ENCODE peak calls at places on chromosomes 16 and 17, in six cellular contexts. One of them, this sample, is unnamed.

GRCh38 chr17:59840329-59840907 is 52.3 kb downstream of the TUBD1 start:
- DNase-seq in tibial nerve: no peak
- DNase-seq in sigmoid colon: no peak
- DNase-seq in CD8-positive, alpha-beta T cell: no peak
- DNase-seq in GM23338: peak; percentile 93
- DNase-seq in tibial artery: no peak
- DNase-seq in this sample: no peak

GRCh38 chr17:67278363-67278762 is 33.4 kb upstream of the HELZ start:
- DNase-seq in sigmoid colon: no peak
- DNase-seq in CD8-positive, alpha-beta T cell: no peak
- DNase-seq in tibial artery: no peak
- DNase-seq in tibial nerve: no peak
- DNase-seq in GM23338: no peak
- DNase-seq in this sample: no peak

GRCh38 chr16:66070140-66070887 is 296.2 kb upstream of the CDH5 start:
- DNase-seq in GM23338: no peak
- DNase-seq in CD8-positive, alpha-beta T cell: no peak
- DNase-seq in sigmoid colon: peak; percentile 92
- DNase-seq in tibial artery: no peak
- DNase-seq in tibial nerve: peak; percentile 36
- DNase-seq in this sample: peak; percentile 80

GRCh38 chr17:65013613-65014391 is 42.7 kb downstream of the GNA13 start:
- DNase-seq in sigmoid colon: no peak
- DNase-seq in CD8-positive, alpha-beta T cell: peak; percentile 45
- DNase-seq in tibial nerve: no peak
- DNase-seq in GM23338: no peak
- DNase-seq in tibial artery: no peak
- DNase-seq in this sample: peak; percentile 51

GRCh38 chr17:6478486-6478885 is 34.2 kb downstream of the PIMREG start:
- DNase-seq in tibial nerve: no peak
- DNase-seq in tibial artery: no peak
- DNase-seq in GM23338: no peak
- DNase-seq in CD8-positive, alpha-beta T cell: no peak
- DNase-seq in sigmoid colon: no peak
- DNase-seq in this sample: no peak

GRCh38 chr17:61487668-61488595 is 35.7 kb downstream of the TBX4 start:
- DNase-seq in sigmoid colon: no peak
- DNase-seq in CD8-positive, alpha-beta T cell: no peak
- DNase-seq in GM23338: no peak
- DNase-seq in tibial nerve: no peak
- DNase-seq in tibial artery: no peak
- DNase-seq in this sample: no peak

GRCh38 chr16:71630808-71631207 is 4.8 kb downstream of the MARVELD3 start:
- DNase-seq in tibial artery: no peak
- DNase-seq in GM23338: no peak
- DNase-seq in CD8-positive, alpha-beta T cell: no peak
- DNase-seq in sigmoid colon: no peak
- DNase-seq in tibial nerve: no peak
- DNase-seq in this sample: no peak

GRCh38 chr17:44961921-44962350 is 6.2 kb downstream of the C1QL1 start:
- DNase-seq in CD8-positive, alpha-beta T cell: no peak
- DNase-seq in sigmoid colon: peak; percentile 47
- DNase-seq in GM23338: peak; percentile 73
- DNase-seq in tibial artery: no peak
- DNase-seq in tibial nerve: no peak
- DNase-seq in this sample: no peak

GRCh38 chr17:10435096-10435495 is 13.3 kb upstream of the MYH8 start:
- DNase-seq in CD8-positive, alpha-beta T cell: no peak
- DNase-seq in sigmoid colon: no peak
- DNase-seq in GM23338: no peak
- DNase-seq in tibial artery: no peak
- DNase-seq in tibial nerve: no peak
- DNase-seq in this sample: no peak

DNA sequence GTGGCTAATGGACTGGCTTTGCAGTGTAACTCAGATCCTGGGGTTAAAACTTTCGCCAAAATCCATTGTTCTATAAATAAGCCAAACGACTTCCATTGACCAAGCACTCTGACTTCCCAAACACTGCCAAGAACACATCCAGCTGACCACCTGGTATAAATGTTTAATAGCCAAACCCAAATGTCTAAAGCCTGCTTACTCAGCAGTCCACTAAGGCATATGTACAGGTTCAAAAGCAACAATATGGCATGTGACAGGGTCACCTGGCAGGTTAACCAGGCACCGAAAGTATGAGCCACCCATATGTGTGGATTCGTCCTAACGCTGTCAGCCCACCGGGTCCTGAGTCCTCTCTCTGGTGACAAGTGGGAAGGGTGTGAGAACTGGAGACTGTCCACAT is 2.1 kb downstream of the CSNK1D start:
- DNase-seq in GM23338: no peak
- DNase-seq in tibial nerve: no peak
- DNase-seq in sigmoid colon: no peak
- DNase-seq in CD8-positive, alpha-beta T cell: no peak
- DNase-seq in tibial artery: no peak
- DNase-seq in this sample: no peak
- H3K4me3 ChIP-seq in GM23338: peak overlapping the region; percentile 96
- H3K4me3 ChIP-seq in tibial nerve: no peak overlapping the region
- H3K4me3 ChIP-seq in sigmoid colon: peak overlapping the region; percentile 13
- H3K4me3 ChIP-seq in CD8-positive, alpha-beta T cell: no peak overlapping the region
- H3K4me3 ChIP-seq in tibial artery: no peak overlapping the region
- H3K4me3 ChIP-seq in this sample: no peak overlapping the region

GRCh38 chr16:65010136-65010535 is 111.7 kb downstream of the CDH11 start:
- DNase-seq in CD8-positive, alpha-beta T cell: no peak
- DNase-seq in tibial nerve: no peak
- DNase-seq in GM23338: no peak
- DNase-seq in tibial artery: no peak
- DNase-seq in sigmoid colon: no peak
- DNase-seq in this sample: no peak

GRCh38 chr16:65005696-65006095 is 116.2 kb downstream of the CDH11 start:
- DNase-seq in tibial nerve: no peak
- DNase-seq in tibial artery: no peak
- DNase-seq in CD8-positive, alpha-beta T cell: no peak
- DNase-seq in GM23338: no peak
- DNase-seq in sigmoid colon: no peak
- DNase-seq in this sample: no peak

GRCh38 chr16:65002265-65002664 is 119.6 kb downstream of the CDH11 start:
- DNase-seq in tibial artery: no peak
- DNase-seq in CD8-positive, alpha-beta T cell: no peak
- DNase-seq in tibial nerve: no peak
- DNase-seq in sigmoid colon: no peak
- DNase-seq in GM23338: no peak
- DNase-seq in this sample: no peak

GRCh38 chr16:65000654-65001053 is 121.2 kb downstream of the CDH11 start:
- DNase-seq in GM23338: no peak
- DNase-seq in tibial nerve: no peak
- DNase-seq in CD8-positive, alpha-beta T cell: no peak
- DNase-seq in sigmoid colon: no peak
- DNase-seq in tibial artery: no peak
- DNase-seq in this sample: no peak

DNA sequence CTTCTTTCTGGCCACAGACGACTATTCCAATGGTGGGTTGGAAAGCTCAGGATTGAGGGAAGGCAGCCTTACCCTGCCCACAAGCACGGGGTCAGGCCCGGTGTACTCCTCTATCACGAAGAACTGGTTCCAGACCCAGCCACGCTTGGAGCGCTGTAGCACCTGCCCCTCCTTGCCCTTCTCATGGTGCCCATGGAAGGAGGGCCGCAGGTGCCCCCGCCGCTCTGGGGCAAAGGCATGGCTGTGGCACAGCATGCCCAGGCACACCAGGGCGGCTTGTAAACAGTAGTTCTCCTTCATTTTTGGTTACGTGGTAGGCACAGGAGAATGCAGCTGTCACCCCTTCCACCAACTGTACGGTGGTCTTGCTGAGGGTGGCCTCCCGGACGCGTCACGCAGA is 117.3 kb downstream of the CDH11 start:
- DNase-seq in GM23338: no peak
- DNase-seq in tibial nerve: no peak
- DNase-seq in CD8-positive, alpha-beta T cell: no peak
- DNase-seq in tibial artery: no peak
- DNase-seq in sigmoid colon: no peak
- DNase-seq in this sample: no peak
- H3K4me3 ChIP-seq in GM23338: no peak overlapping the region
- H3K4me3 ChIP-seq in tibial nerve: no peak overlapping the region
- H3K4me3 ChIP-seq in CD8-positive, alpha-beta T cell: no peak overlapping the region
- H3K4me3 ChIP-seq in tibial artery: no peak overlapping the region
- H3K4me3 ChIP-seq in sigmoid colon: no peak overlapping the region
- H3K4me3 ChIP-seq in this sample: no peak overlapping the region

GRCh38 chr16:75459691-75460090 is 4.8 kb downstream of the TMEM170A start:
- DNase-seq in CD8-positive, alpha-beta T cell: no peak
- DNase-seq in GM23338: no peak
- DNase-seq in tibial artery: no peak
- DNase-seq in tibial nerve: no peak
- DNase-seq in sigmoid colon: no peak
- DNase-seq in this sample: no peak
- H3K4me3 ChIP-seq in CD8-positive, alpha-beta T cell: no peak overlapping the region
- H3K4me3 ChIP-seq in GM23338: no peak overlapping the region
- H3K4me3 ChIP-seq in tibial artery: no peak overlapping the region
- H3K4me3 ChIP-seq in tibial nerve: no peak overlapping the region
- H3K4me3 ChIP-seq in sigmoid colon: no peak overlapping the region
- H3K4me3 ChIP-seq in this sample: no peak overlapping the region

GRCh38 chr16:88779406-88780099 is 5.5 kb downstream of the PIEZO1 start:
- DNase-seq in GM23338: peak; percentile 19
- DNase-seq in tibial artery: no peak
- DNase-seq in CD8-positive, alpha-beta T cell: no peak
- DNase-seq in sigmoid colon: peak; percentile 86
- DNase-seq in tibial nerve: no peak
- DNase-seq in this sample: peak; percentile 59

GRCh38 chr16:88782454-88783390 is 2.3 kb downstream of the PIEZO1 start:
- DNase-seq in CD8-positive, alpha-beta T cell: peak; percentile 57
- DNase-seq in sigmoid colon: peak; percentile 80
- DNase-seq in GM23338: no peak
- DNase-seq in tibial nerve: no peak
- DNase-seq in tibial artery: no peak
- DNase-seq in this sample: peak; percentile 67

GRCh38 chr16:88778541-88779065 is 6.4 kb downstream of the PIEZO1 start:
- DNase-seq in CD8-positive, alpha-beta T cell: no peak
- DNase-seq in tibial artery: no peak
- DNase-seq in tibial nerve: no peak
- DNase-seq in sigmoid colon: no peak
- DNase-seq in GM23338: peak; percentile 19
- DNase-seq in this sample: no peak

GRCh38 chr16:88781140-88782077 is 3.6 kb downstream of the PIEZO1 start:
- DNase-seq in CD8-positive, alpha-beta T cell: peak; percentile 75
- DNase-seq in tibial nerve: no peak
- DNase-seq in tibial artery: no peak
- DNase-seq in GM23338: no peak
- DNase-seq in sigmoid colon: no peak
- DNase-seq in this sample: no peak

GRCh38 chr16:88780100-88781062 is 4.6 kb downstream of the PIEZO1 start:
- DNase-seq in tibial artery: no peak
- DNase-seq in GM23338: no peak
- DNase-seq in CD8-positive, alpha-beta T cell: no peak
- DNase-seq in sigmoid colon: no peak
- DNase-seq in tibial nerve: no peak
- DNase-seq in this sample: no peak
- H3K4me3 ChIP-seq in tibial artery: no peak overlapping the region
- H3K4me3 ChIP-seq in GM23338: no peak overlapping the region
- H3K4me3 ChIP-seq in CD8-positive, alpha-beta T cell: peak overlapping the region; percentile 4
- H3K4me3 ChIP-seq in sigmoid colon: peak overlapping the region; percentile 28
- H3K4me3 ChIP-seq in tibial nerve: no peak overlapping the region
- H3K4me3 ChIP-seq in this sample: no peak overlapping the region

DNA sequence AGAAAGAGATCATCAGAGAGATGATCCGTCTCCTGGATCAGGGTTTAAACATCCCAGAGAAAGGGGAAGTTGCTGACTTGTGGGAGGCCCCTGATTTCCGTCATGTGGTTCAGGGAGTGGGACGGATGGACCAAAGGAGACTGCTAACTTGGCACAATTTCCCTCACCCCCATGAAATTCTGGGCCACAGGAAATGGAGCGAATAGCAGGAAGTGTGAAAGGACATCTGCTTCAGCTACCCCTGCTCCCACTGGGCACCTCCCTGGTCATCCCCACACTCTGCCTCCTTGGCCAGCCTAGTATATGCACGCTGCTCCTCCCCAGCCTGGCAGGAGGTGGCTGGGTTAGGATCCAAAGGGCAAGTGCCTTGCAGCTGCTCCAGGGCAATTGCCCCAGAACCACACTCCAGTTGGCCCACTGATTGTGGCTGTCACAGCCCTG is 1.3 kb downstream of the ARRB2 start:
- DNase-seq in tibial nerve: no peak
- DNase-seq in GM23338: no peak
- DNase-seq in CD8-positive, alpha-beta T cell: no peak
- DNase-seq in sigmoid colon: peak; percentile 75
- DNase-seq in tibial artery: peak; percentile 76
- DNase-seq in this sample: no peak
- H3K4me3 ChIP-seq in tibial nerve: peak overlapping the region; percentile 75
- H3K4me3 ChIP-seq in GM23338: peak overlapping the region; percentile 76
- H3K4me3 ChIP-seq in CD8-positive, alpha-beta T cell: peak overlapping the region; percentile 91
- H3K4me3 ChIP-seq in sigmoid colon: peak overlapping the region; percentile 20
- H3K4me3 ChIP-seq in tibial artery: peak overlapping the region; percentile 72
- H3K4me3 ChIP-seq in this sample: no peak overlapping the region

GRCh38 chr16:68528686-68529379 is 10.3 kb upstream of the ZFP90 start:
- DNase-seq in sigmoid colon: peak; percentile 92
- DNase-seq in GM23338: peak; percentile 93
- DNase-seq in tibial artery: peak; percentile 89
- DNase-seq in tibial nerve: peak; percentile 73
- DNase-seq in CD8-positive, alpha-beta T cell: peak; percentile 90
- DNase-seq in this sample: peak; percentile 86
- H3K4me3 ChIP-seq in sigmoid colon: peak overlapping the region; percentile 17
- H3K4me3 ChIP-seq in GM23338: peak overlapping the region; percentile 70
- H3K4me3 ChIP-seq in tibial artery: no peak overlapping the region
- H3K4me3 ChIP-seq in tibial nerve: peak overlapping the region; percentile 8
- H3K4me3 ChIP-seq in CD8-positive, alpha-beta T cell: no peak overlapping the region
- H3K4me3 ChIP-seq in this sample: peak overlapping the region; percentile 19

This sample was measured in uterus.